ENCODE peak calls at places on chromosomes 11 and 22, in nine cellular contexts. G, O, A, V, H, B, E, F and Y are unnamed samples.

GRCh38 chr11:86070435-86071056 is 1.7 kb upstream of the PICALM start:
- DNase-seq in B (no peak), H (no peak), F (no peak), O (no peak), V (no peak), G (no peak), A (no peak), E (no peak), Y (no peak)

GRCh38 chr11:58771458-58771855 is 39.7 kb upstream of the GLYAT start:
- DNase-seq in V (no peak), G (no peak), B (no peak), F (no peak), H (no peak), A (no peak), E (no peak), O (no peak), Y (no peak)

GRCh38 chr11:129326921-129327320 is 48.7 kb upstream of the BARX2 start:
- DNase-seq in O (no peak), G (no peak), A (no peak), F (no peak), V (no peak), B (no peak), H (no peak), E (no peak), Y (no peak)

GRCh38 chr11:129614256-129614944 is 201.2 kb upstream of the TMEM45B start:
- DNase-seq in B (no peak), H (no peak), E (no peak), O (no peak), F (no peak), G (no peak), V (no peak), A (no peak), Y (no peak)

GRCh38 chr11:96708469-96708868 is 318.7 kb downstream of the JRKL start:
- DNase-seq in G (no peak), A (no peak), O (no peak), V (no peak), H (peak), F (no peak), E (no peak), B (no peak), Y (no peak)

GRCh38 chr11:30107899-30108298 is 91.1 kb upstream of the KCNA4 start:
- DNase-seq in B (no peak), A (no peak), E (no peak), H (peak), O (no peak), G (no peak), V (no peak), F (no peak), Y (no peak)

GRCh38 chr22:37999640-38000272 is 15.4 kb upstream of the SOX10 start:
- DNase-seq in G (no peak), H (peak), F (no peak), A (no peak), B (no peak), V (no peak), O (no peak), E (peak), Y (no peak)

GRCh38 chr22:29926057-29926456 is 43.1 kb downstream of the MTMR3 start:
- DNase-seq in E (no peak), A (no peak), B (no peak), V (no peak), G (no peak), H (no peak), O (no peak), F (no peak), Y (no peak)

GRCh38 chr11:88348870-88349269 is 11.3 kb upstream of the CTSC start:
- DNase-seq in H (no peak), O (no peak), E (no peak), A (no peak), V (no peak), F (no peak), B (no peak), G (no peak), Y (no peak)

GRCh38 chr11:119702261-119702591 is 26.8 kb downstream of the NECTIN1 start:
- DNase-seq in F (no peak), E (no peak), G (no peak), H (no peak), A (peak), V (no peak), O (no peak), B (no peak), Y (peak)

GRCh38 chr11:45024357-45024756 is 73.7 kb upstream of the TP53I11 start:
- DNase-seq in A (no peak), G (no peak), H (no peak), B (no peak), F (no peak), V (no peak), E (no peak), O (no peak), Y (no peak)

GRCh38 chr11:94243571-94244229 is 60.7 kb upstream of the IZUMO1R start:
- DNase-seq in A (no peak), V (no peak), G (no peak), O (no peak), H (no peak), E (no peak), F (no peak), B (no peak), Y (no peak)

GRCh38 chr11:66856496-66857233 is at the start of gene LRFN4:
- DNase-seq in G (no peak), H (peak), O (no peak), F (peak), V (peak), B (no peak), A (no peak), E (no peak), Y (peak)

GRCh38 chr11:47183031-47183856 is 3.0 kb downstream of the PACSIN3 start:
- DNase-seq in B (no peak), V (no peak), A (no peak), O (no peak), G (no peak), F (no peak), E (no peak), H (no peak), Y (peak)

GRCh38 chr22:38844661-38845367 is 986 bp upstream of the NPTXR start:
- DNase-seq in G (no peak), A (no peak), B (no peak), E (no peak), F (no peak), V (no peak), O (no peak), H (no peak), Y (peak)

GRCh38 chr11:78339483-78339882 is 78.1 kb downstream of the GAB2 start:
- DNase-seq in E (no peak), G (no peak), B (no peak), F (no peak), H (no peak), V (no peak), O (no peak), A (no peak), Y (no peak)

GRCh38 chr11:16997624-16998023 is 16.6 kb downstream of the PLEKHA7 start:
- DNase-seq in G (no peak), V (no peak), A (peak), O (no peak), B (no peak), E (no peak), F (no peak), H (no peak), Y (no peak)

GRCh38 chr22:19052941-19053551 is 69.2 kb downstream of the DGCR2 start:
- DNase-seq in H (no peak), A (no peak), B (no peak), V (no peak), F (no peak), O (no peak), G (no peak), E (no peak), Y (peak)

GRCh38 chr11:32775908-32776307 is 18.6 kb downstream of the CCDC73 start:
- DNase-seq in V (no peak), A (no peak), H (no peak), G (no peak), O (no peak), B (no peak), E (no peak), F (no peak), Y (no peak)

GRCh38 chr11:48170840-48171233 is 45.8 kb upstream of the OR4B1 start:
- DNase-seq in O (no peak), A (no peak), H (no peak), F (no peak), B (no peak), G (no peak), V (peak), E (no peak), Y (no peak)

GRCh38 chr11:120832609-120833221 is 191.2 kb upstream of the TBCEL start:
- DNase-seq in O (no peak), B (no peak), V (no peak), F (peak), E (no peak), G (no peak), A (no peak), H (no peak), Y (no peak)

GRCh38 chr11:1835671-1836010 is 851 bp downstream of the SYT8 start:
- DNase-seq in V (no peak), O (no peak), H (no peak), A (peak), E (no peak), F (no peak), B (no peak), G (no peak), Y (no peak)

GRCh38 chr11:10930224-10930960 is 72.5 kb upstream of the ZBED5 start:
- DNase-seq in O (no peak), E (no peak), F (no peak), B (no peak), G (no peak), A (peak), V (peak), H (no peak), Y (peak)

GRCh38 chr11:83845797-83846196 is 559.6 kb upstream of the CCDC90B start:
- DNase-seq in V (no peak), H (no peak), B (no peak), A (no peak), O (no peak), F (no peak), G (no peak), E (no peak), Y (no peak)

GRCh38 chr11:23123766-23124165 is 263.5 kb upstream of the CCDC179 start:
- DNase-seq in E (no peak), B (no peak), A (no peak), F (no peak), G (no peak), O (no peak), V (no peak), H (peak), Y (no peak)

GRCh38 chr22:44446483-44446882 is 51.5 kb downstream of the RTL6 start:
- DNase-seq in O (no peak), G (no peak), F (no peak), V (no peak), E (no peak), H (no peak), A (no peak), B (no peak), Y (no peak)

GRCh38 chr22:37186228-37186996 is 1.6 kb downstream of the C1QTNF6 start:
- DNase-seq in A (no peak), O (peak), G (peak), V (peak), F (peak), E (peak), B (no peak), H (no peak), Y (no peak)

GRCh38 chr11:86644291-86644690 is 28.1 kb downstream of the ME3 start:
- DNase-seq in A (no peak), O (no peak), V (no peak), E (no peak), B (no peak), F (no peak), H (no peak), G (no peak), Y (no peak)

GRCh38 chr22:33000342-33001280 is 57.6 kb downstream of the SYN3 start:
- DNase-seq in H (peak), B (no peak), F (peak), E (no peak), O (no peak), V (peak), G (peak), A (peak), Y (no peak)

GRCh38 chr11:6615882-6616585 is 3.2 kb downstream of the TPP1 start:
- DNase-seq in B (no peak), E (no peak), H (no peak), G (no peak), O (no peak), A (no peak), F (no peak), V (no peak), Y (no peak)

GRCh38 chr11:8260202-8260996 is 3.3 kb downstream of the LMO1 start:
- DNase-seq in V (no peak), G (no peak), H (no peak), A (no peak), O (no peak), B (no peak), F (no peak), E (no peak), Y (no peak)

GRCh38 chr22:31243339-31244043 is 31.4 kb downstream of the LIMK2 start:
- DNase-seq in H (no peak), B (no peak), V (no peak), A (no peak), F (no peak), E (peak), O (no peak), G (no peak), Y (no peak)

GRCh38 chr11:113729456-113729855 is 23.3 kb upstream of the TMPRSS5 start:
- DNase-seq in F (no peak), V (no peak), A (no peak), O (no peak), H (no peak), G (no peak), B (no peak), E (no peak), Y (no peak)